ENCODE peak calls at places on chromosomes 2 and 18, in eight cellular contexts. One of them, this sample, is unnamed. For H3K4me1 and H3K36me3, the result is how much of the 10 kb centered on the place peaks cover.

GRCh38 chr2:43276962-43277383 is 50.6 kb upstream of the ZFP36L2 start:
- DNase-seq in uterus: peak
- DNase-seq in effector memory CD4-positive, alpha-beta T cell: no peak
- DNase-seq in neural progenitor cell: no peak
- DNase-seq in heart right ventricle: no peak
- DNase-seq in left ventricle myocardium inferior: peak
- DNase-seq in ovary: peak
- DNase-seq in kidney: peak
- DNase-seq in this sample: no peak

GRCh38 chr2:118847447-118848172 is at the start of gene EN1:
- DNase-seq in heart right ventricle: no peak
- DNase-seq in ovary: no peak
- DNase-seq in uterus: no peak
- DNase-seq in kidney: no peak
- DNase-seq in effector memory CD4-positive, alpha-beta T cell: no peak
- DNase-seq in neural progenitor cell: peak
- DNase-seq in left ventricle myocardium inferior: no peak
- DNase-seq in this sample: no peak

GRCh38 chr2:42809131-42809875 is 16.9 kb upstream of the HAAO start:
- DNase-seq in uterus: peak
- DNase-seq in effector memory CD4-positive, alpha-beta T cell: no peak
- DNase-seq in heart right ventricle: no peak
- DNase-seq in neural progenitor cell: no peak
- DNase-seq in kidney: no peak
- DNase-seq in left ventricle myocardium inferior: no peak
- DNase-seq in ovary: peak
- DNase-seq in this sample: no peak

GRCh38 chr2:191566347-191566746 is 111.6 kb upstream of the NABP1 start:
- DNase-seq in ovary: no peak
- DNase-seq in effector memory CD4-positive, alpha-beta T cell: peak
- DNase-seq in uterus: peak
- DNase-seq in neural progenitor cell: peak
- DNase-seq in left ventricle myocardium inferior: peak
- DNase-seq in heart right ventricle: no peak
- DNase-seq in kidney: no peak
- DNase-seq in this sample: peak

GRCh38 chr2:189149981-189150380 is 29.6 kb downstream of the COL5A2 start:
- DNase-seq in neural progenitor cell: no peak
- DNase-seq in heart right ventricle: no peak
- DNase-seq in ovary: no peak
- DNase-seq in uterus: no peak
- DNase-seq in left ventricle myocardium inferior: no peak
- DNase-seq in effector memory CD4-positive, alpha-beta T cell: no peak
- DNase-seq in kidney: no peak
- DNase-seq in this sample: peak

GRCh38 chr18:39494211-39494896 is 1928.8 kb upstream of the CELF4 start:
- DNase-seq in ovary: no peak
- DNase-seq in kidney: no peak
- DNase-seq in uterus: no peak
- DNase-seq in heart right ventricle: no peak
- DNase-seq in effector memory CD4-positive, alpha-beta T cell: no peak
- DNase-seq in left ventricle myocardium inferior: no peak
- DNase-seq in neural progenitor cell: no peak
- DNase-seq in this sample: no peak

GRCh38 chr2:98464772-98465310 is 20.2 kb downstream of the INPP4A start:
- DNase-seq in kidney: no peak
- DNase-seq in heart right ventricle: no peak
- DNase-seq in effector memory CD4-positive, alpha-beta T cell: no peak
- DNase-seq in ovary: no peak
- DNase-seq in uterus: no peak
- DNase-seq in neural progenitor cell: no peak
- DNase-seq in left ventricle myocardium inferior: no peak
- DNase-seq in this sample: no peak

GRCh38 chr2:219681301-219682290 is 54.2 kb downstream of the SLC4A3 start:
- DNase-seq in kidney: no peak
- DNase-seq in neural progenitor cell: no peak
- DNase-seq in heart right ventricle: no peak
- DNase-seq in effector memory CD4-positive, alpha-beta T cell: no peak
- DNase-seq in uterus: no peak
- DNase-seq in ovary: no peak
- DNase-seq in left ventricle myocardium inferior: no peak
- DNase-seq in this sample: no peak

GRCh38 chr2:202149953-202150352 is 76.9 kb downstream of the KIAA2012 start:
- DNase-seq in heart right ventricle: no peak
- DNase-seq in neural progenitor cell: no peak
- DNase-seq in effector memory CD4-positive, alpha-beta T cell: no peak
- DNase-seq in left ventricle myocardium inferior: no peak
- DNase-seq in uterus: no peak
- DNase-seq in kidney: no peak
- DNase-seq in ovary: no peak
- DNase-seq in this sample: no peak

GRCh38 chr18:8814206-8814605 is 108.8 kb downstream of the MTCL1 start:
- DNase-seq in effector memory CD4-positive, alpha-beta T cell: no peak
- DNase-seq in left ventricle myocardium inferior: no peak
- DNase-seq in uterus: no peak
- DNase-seq in ovary: no peak
- DNase-seq in heart right ventricle: no peak
- DNase-seq in kidney: no peak
- DNase-seq in neural progenitor cell: no peak
- DNase-seq in this sample: no peak

GRCh38 chr18:3498705-3499451 is 48.9 kb downstream of the TGIF1 start:
- DNase-seq in uterus: peak
- DNase-seq in heart right ventricle: peak
- DNase-seq in kidney: peak
- DNase-seq in left ventricle myocardium inferior: peak
- DNase-seq in ovary: peak
- DNase-seq in neural progenitor cell: peak
- DNase-seq in effector memory CD4-positive, alpha-beta T cell: no peak
- DNase-seq in this sample: peak

GRCh38 chr18:65975536-65975935 is 224.7 kb downstream of the CDH7 start:
- DNase-seq in heart right ventricle: no peak
- DNase-seq in ovary: no peak
- DNase-seq in kidney: no peak
- DNase-seq in effector memory CD4-positive, alpha-beta T cell: no peak
- DNase-seq in uterus: no peak
- DNase-seq in neural progenitor cell: no peak
- DNase-seq in left ventricle myocardium inferior: no peak
- DNase-seq in this sample: no peak

GRCh38 chr2:230227216-230227615 is 1.7 kb downstream of the SP140 start:
- DNase-seq in uterus: no peak
- DNase-seq in neural progenitor cell: no peak
- DNase-seq in left ventricle myocardium inferior: no peak
- DNase-seq in kidney: no peak
- DNase-seq in ovary: no peak
- DNase-seq in effector memory CD4-positive, alpha-beta T cell: no peak
- DNase-seq in heart right ventricle: no peak
- DNase-seq in this sample: no peak
- H3K4me1 ChIP-seq in uterus: under half
- H3K4me1 ChIP-seq in neural progenitor cell: under half
- H3K4me1 ChIP-seq in left ventricle myocardium inferior: under half
- H3K4me1 ChIP-seq in kidney: under half
- H3K4me1 ChIP-seq in ovary: under half
- H3K4me1 ChIP-seq in effector memory CD4-positive, alpha-beta T cell: under half
- H3K4me1 ChIP-seq in heart right ventricle: under half
- H3K4me1 ChIP-seq in this sample: under half

GRCh38 chr2:151438506-151438905 is 28.8 kb downstream of the RIF1 start:
- DNase-seq in left ventricle myocardium inferior: no peak
- DNase-seq in uterus: no peak
- DNase-seq in ovary: no peak
- DNase-seq in kidney: no peak
- DNase-seq in effector memory CD4-positive, alpha-beta T cell: no peak
- DNase-seq in heart right ventricle: no peak
- DNase-seq in neural progenitor cell: no peak
- DNase-seq in this sample: no peak
- H3K36me3 ChIP-seq in left ventricle myocardium inferior: half or more
- H3K36me3 ChIP-seq in uterus: under half
- H3K36me3 ChIP-seq in ovary: under half
- H3K36me3 ChIP-seq in kidney: under half
- H3K36me3 ChIP-seq in effector memory CD4-positive, alpha-beta T cell: half or more
- H3K36me3 ChIP-seq in heart right ventricle: half or more
- H3K36me3 ChIP-seq in neural progenitor cell: half or more
- H3K36me3 ChIP-seq in this sample: half or more

GRCh38 chr2:152335851-152336102 is 803 bp downstream of the FMNL2 start:
- DNase-seq in left ventricle myocardium inferior: no peak
- DNase-seq in effector memory CD4-positive, alpha-beta T cell: no peak
- DNase-seq in neural progenitor cell: no peak
- DNase-seq in heart right ventricle: peak
- DNase-seq in uterus: peak
- DNase-seq in ovary: no peak
- DNase-seq in kidney: peak
- DNase-seq in this sample: no peak

GRCh38 chr2:152335016-152335850 is at the start of gene FMNL2:
- DNase-seq in uterus: peak
- DNase-seq in heart right ventricle: peak
- DNase-seq in neural progenitor cell: peak
- DNase-seq in left ventricle myocardium inferior: peak
- DNase-seq in ovary: peak
- DNase-seq in effector memory CD4-positive, alpha-beta T cell: no peak
- DNase-seq in kidney: peak
- DNase-seq in this sample: peak

GRCh38 chr2:152336854-152337510 is 2.0 kb downstream of the FMNL2 start:
- DNase-seq in effector memory CD4-positive, alpha-beta T cell: no peak
- DNase-seq in left ventricle myocardium inferior: no peak
- DNase-seq in neural progenitor cell: peak
- DNase-seq in heart right ventricle: no peak
- DNase-seq in uterus: peak
- DNase-seq in ovary: peak
- DNase-seq in kidney: no peak
- DNase-seq in this sample: no peak

GRCh38 chr2:152337511-152337903 is 2.5 kb downstream of the FMNL2 start:
- DNase-seq in effector memory CD4-positive, alpha-beta T cell: no peak
- DNase-seq in ovary: no peak
- DNase-seq in uterus: no peak
- DNase-seq in left ventricle myocardium inferior: no peak
- DNase-seq in heart right ventricle: no peak
- DNase-seq in neural progenitor cell: no peak
- DNase-seq in kidney: no peak
- DNase-seq in this sample: no peak

DNA sequence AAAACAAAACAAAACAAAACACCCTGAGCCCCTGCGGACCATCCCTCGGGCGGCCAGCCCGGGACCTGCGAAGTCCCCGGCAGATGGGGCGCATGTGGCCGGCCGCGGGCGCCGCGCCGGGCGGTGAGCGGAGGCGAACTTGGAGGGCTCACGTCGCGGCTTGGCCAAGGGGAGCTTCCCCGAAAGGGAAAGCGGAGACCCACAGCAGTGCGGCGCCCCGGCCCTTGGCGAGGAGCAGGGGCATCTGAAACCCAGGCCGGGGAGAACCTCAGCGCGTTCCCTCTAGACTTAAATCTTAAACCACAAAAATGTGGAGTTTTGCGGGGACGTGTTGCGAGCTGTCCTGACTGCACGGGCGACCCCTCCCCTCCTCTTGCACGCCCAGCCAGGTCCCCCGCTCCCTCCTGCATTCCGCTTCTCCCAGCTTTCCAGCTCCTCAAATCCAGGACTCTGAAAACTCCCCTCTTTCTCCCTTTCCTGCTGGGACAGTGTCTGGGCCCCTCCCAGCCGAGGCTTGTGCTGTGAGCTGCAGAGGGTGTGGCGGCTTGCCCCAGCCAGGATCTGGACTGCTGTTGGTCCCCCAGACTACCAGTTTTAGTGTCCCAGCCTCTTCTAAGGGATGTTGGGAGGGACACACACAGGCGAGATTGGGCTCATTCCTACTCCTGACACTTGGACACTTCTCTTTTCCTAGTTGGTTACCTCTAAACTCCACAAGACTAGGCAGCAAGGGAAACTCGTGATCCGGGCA is 1.3 kb downstream of the FMNL2 start:
- DNase-seq in heart right ventricle: peak
- DNase-seq in neural progenitor cell: peak
- DNase-seq in uterus: peak
- DNase-seq in effector memory CD4-positive, alpha-beta T cell: no peak
- DNase-seq in left ventricle myocardium inferior: peak
- DNase-seq in kidney: peak
- DNase-seq in ovary: peak
- DNase-seq in this sample: peak
- H3K4me1 ChIP-seq in heart right ventricle: under half
- H3K4me1 ChIP-seq in neural progenitor cell: under half
- H3K4me1 ChIP-seq in uterus: under half
- H3K4me1 ChIP-seq in effector memory CD4-positive, alpha-beta T cell: under half
- H3K4me1 ChIP-seq in left ventricle myocardium inferior: under half
- H3K4me1 ChIP-seq in kidney: under half
- H3K4me1 ChIP-seq in ovary: under half
- H3K4me1 ChIP-seq in this sample: under half

GRCh38 chr2:173232956-173233744 is 121.5 kb upstream of the CDCA7 start:
- DNase-seq in uterus: no peak
- DNase-seq in effector memory CD4-positive, alpha-beta T cell: no peak
- DNase-seq in ovary: no peak
- DNase-seq in kidney: no peak
- DNase-seq in left ventricle myocardium inferior: no peak
- DNase-seq in heart right ventricle: no peak
- DNase-seq in neural progenitor cell: no peak
- DNase-seq in this sample: no peak
- H3K36me3 ChIP-seq in uterus: under half
- H3K36me3 ChIP-seq in effector memory CD4-positive, alpha-beta T cell: under half
- H3K36me3 ChIP-seq in ovary: under half
- H3K36me3 ChIP-seq in kidney: under half
- H3K36me3 ChIP-seq in left ventricle myocardium inferior: under half
- H3K36me3 ChIP-seq in heart right ventricle: under half
- H3K36me3 ChIP-seq in neural progenitor cell: under half
- H3K36me3 ChIP-seq in this sample: under half

GRCh38 chr2:215425021-215425782 is 10.7 kb downstream of the FN1 start:
- DNase-seq in uterus: no peak
- DNase-seq in heart right ventricle: no peak
- DNase-seq in ovary: no peak
- DNase-seq in neural progenitor cell: no peak
- DNase-seq in effector memory CD4-positive, alpha-beta T cell: no peak
- DNase-seq in left ventricle myocardium inferior: no peak
- DNase-seq in kidney: no peak
- DNase-seq in this sample: no peak
- H3K4me1 ChIP-seq in uterus: under half
- H3K4me1 ChIP-seq in heart right ventricle: under half
- H3K4me1 ChIP-seq in ovary: under half
- H3K4me1 ChIP-seq in neural progenitor cell: under half
- H3K4me1 ChIP-seq in effector memory CD4-positive, alpha-beta T cell: under half
- H3K4me1 ChIP-seq in left ventricle myocardium inferior: under half
- H3K4me1 ChIP-seq in kidney: under half
- H3K4me1 ChIP-seq in this sample: under half

GRCh38 chr2:233852056-233852455 is 2.3 kb downstream of the HJURP start:
- DNase-seq in kidney: no peak
- DNase-seq in ovary: no peak
- DNase-seq in effector memory CD4-positive, alpha-beta T cell: no peak
- DNase-seq in uterus: no peak
- DNase-seq in neural progenitor cell: no peak
- DNase-seq in left ventricle myocardium inferior: no peak
- DNase-seq in heart right ventricle: no peak
- DNase-seq in this sample: no peak
- H3K36me3 ChIP-seq in kidney: under half
- H3K36me3 ChIP-seq in ovary: under half
- H3K36me3 ChIP-seq in effector memory CD4-positive, alpha-beta T cell: under half
- H3K36me3 ChIP-seq in uterus: under half
- H3K36me3 ChIP-seq in neural progenitor cell: under half
- H3K36me3 ChIP-seq in left ventricle myocardium inferior: under half
- H3K36me3 ChIP-seq in heart right ventricle: under half
- H3K36me3 ChIP-seq in this sample: half or more